ENCODE peak calls at places on chromosomes 4 and X, in four cellular contexts. One of them, this sample, is unnamed.

GRCh38 chr4:143743591-143743990 is 43.1 kb upstream of the FREM3 start:
- DNase-seq in thyroid gland: no peak
- DNase-seq in right atrium auricular region: no peak
- DNase-seq in left ventricle myocardium inferior: no peak
- DNase-seq in this sample: no peak

GRCh38 chrX:633655-634305 is 3.2 kb downstream of the SHOX start:
- DNase-seq in thyroid gland: no peak
- DNase-seq in right atrium auricular region: no peak
- DNase-seq in left ventricle myocardium inferior: no peak
- DNase-seq in this sample: no peak

GRCh38 chr4:27176400-27176799 is 315.8 kb downstream of the STIM2 start:
- DNase-seq in thyroid gland: no peak
- DNase-seq in right atrium auricular region: no peak
- DNase-seq in left ventricle myocardium inferior: no peak
- DNase-seq in this sample: peak

GRCh38 chr4:136025540-136025939 is 1506.8 kb downstream of the PCDH18 start:
- DNase-seq in thyroid gland: no peak
- DNase-seq in right atrium auricular region: no peak
- DNase-seq in left ventricle myocardium inferior: no peak
- DNase-seq in this sample: no peak

GRCh38 chr4:109729155-109729562 is 711 bp downstream of the PLA2G12A start:
- DNase-seq in thyroid gland: no peak
- DNase-seq in right atrium auricular region: no peak
- DNase-seq in left ventricle myocardium inferior: no peak
- DNase-seq in this sample: peak

GRCh38 chr4:86117781-86118302 is 242.0 kb downstream of the MAPK10 start:
- DNase-seq in thyroid gland: no peak
- DNase-seq in right atrium auricular region: no peak
- DNase-seq in left ventricle myocardium inferior: no peak
- DNase-seq in this sample: no peak

GRCh38 chr4:22712105-22712504 is 19.4 kb downstream of the GBA3 start:
- DNase-seq in thyroid gland: no peak
- DNase-seq in right atrium auricular region: no peak
- DNase-seq in left ventricle myocardium inferior: no peak
- DNase-seq in this sample: no peak

GRCh38 chr4:63430105-63430504 is 979.1 kb downstream of the TECRL start:
- DNase-seq in thyroid gland: no peak
- DNase-seq in right atrium auricular region: no peak
- DNase-seq in left ventricle myocardium inferior: no peak
- DNase-seq in this sample: no peak

GRCh38 chrX:154516655-154517100 is 646 bp upstream of the FAM3A start:
- DNase-seq in thyroid gland: peak
- DNase-seq in right atrium auricular region: no peak
- DNase-seq in left ventricle myocardium inferior: no peak
- DNase-seq in this sample: no peak

GRCh38 chrX:7074908-7075204 is 72.7 kb upstream of the STS start:
- DNase-seq in thyroid gland: no peak
- DNase-seq in right atrium auricular region: no peak
- DNase-seq in left ventricle myocardium inferior: no peak
- DNase-seq in this sample: no peak

GRCh38 chrX:154025230-154025629 is 5.5 kb upstream of the IRAK1 start:
- DNase-seq in thyroid gland: peak
- DNase-seq in right atrium auricular region: no peak
- DNase-seq in left ventricle myocardium inferior: no peak
- DNase-seq in this sample: no peak

GRCh38 chr4:173960398-173960797 is 323.1 kb downstream of the FBXO8 start:
- DNase-seq in thyroid gland: no peak
- DNase-seq in right atrium auricular region: no peak
- DNase-seq in left ventricle myocardium inferior: no peak
- DNase-seq in this sample: no peak

GRCh38 chrX:133660356-133660755 is 245.1 kb upstream of the GPC4 start:
- DNase-seq in thyroid gland: no peak
- DNase-seq in right atrium auricular region: no peak
- DNase-seq in left ventricle myocardium inferior: no peak
- DNase-seq in this sample: no peak

GRCh38 chr4:119587796-119588195 is 40.8 kb downstream of the PDE5A start:
- DNase-seq in thyroid gland: no peak
- DNase-seq in right atrium auricular region: no peak
- DNase-seq in left ventricle myocardium inferior: no peak
- DNase-seq in this sample: peak

GRCh38 chr4:18214656-18215055 is 193.1 kb upstream of the LCORL start:
- DNase-seq in thyroid gland: no peak
- DNase-seq in right atrium auricular region: no peak
- DNase-seq in left ventricle myocardium inferior: no peak
- DNase-seq in this sample: no peak

DNA sequence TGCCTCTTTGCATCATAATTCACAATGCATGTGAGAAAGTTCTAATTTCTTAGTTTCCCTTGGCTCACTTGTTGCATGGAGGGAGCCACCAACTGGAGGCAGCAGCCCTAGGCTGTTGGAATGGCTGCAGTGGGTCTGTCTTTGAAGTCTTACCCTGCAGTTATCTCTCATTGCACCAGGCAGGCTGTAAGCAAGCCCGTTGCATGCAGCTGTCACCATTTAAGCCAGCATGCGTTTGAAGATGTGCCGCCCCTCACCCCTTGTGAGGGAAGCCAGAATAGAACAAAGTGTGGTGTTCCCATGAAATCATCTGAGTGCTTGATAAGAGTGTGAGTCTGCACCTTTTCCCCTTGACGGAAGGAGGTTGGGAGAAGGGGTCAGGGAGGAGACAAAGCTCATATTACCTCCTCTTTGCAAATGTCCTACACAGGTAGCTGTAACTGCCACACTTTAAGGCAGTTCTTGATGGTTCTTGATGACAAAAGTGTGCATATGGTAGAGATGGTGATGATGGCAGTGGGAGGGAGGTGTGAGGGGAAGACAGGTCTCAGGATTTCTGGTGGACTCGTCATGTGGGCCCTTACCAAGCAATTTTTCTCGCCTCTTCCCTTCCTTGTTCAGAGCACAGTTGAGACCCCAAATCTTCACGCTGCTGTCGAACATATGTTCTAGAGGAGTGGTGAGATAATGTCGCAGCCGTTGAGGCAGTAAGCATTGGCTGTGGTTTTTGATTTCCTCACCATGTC is 191.4 kb upstream of the LEF1 start:
- DNase-seq in thyroid gland: no peak
- DNase-seq in right atrium auricular region: no peak
- DNase-seq in left ventricle myocardium inferior: no peak
- DNase-seq in this sample: no peak
- H3K4me3 ChIP-seq in thyroid gland: no peak
- H3K4me3 ChIP-seq in right atrium auricular region: no peak
- H3K4me3 ChIP-seq in left ventricle myocardium inferior: no peak
- H3K4me3 ChIP-seq in this sample: no peak

GRCh38 chr4:185541251-185541671 is 6.0 kb upstream of the PDLIM3 start:
- DNase-seq in thyroid gland: peak
- DNase-seq in right atrium auricular region: peak
- DNase-seq in left ventricle myocardium inferior: peak
- DNase-seq in this sample: no peak
- H3K4me3 ChIP-seq in thyroid gland: no peak
- H3K4me3 ChIP-seq in right atrium auricular region: no peak
- H3K4me3 ChIP-seq in left ventricle myocardium inferior: peak
- H3K4me3 ChIP-seq in this sample: no peak

GRCh38 chrX:72307646-72308051 is 1.9 kb upstream of the CITED1 start:
- DNase-seq in thyroid gland: no peak
- DNase-seq in right atrium auricular region: no peak
- DNase-seq in left ventricle myocardium inferior: no peak
- DNase-seq in this sample: no peak

GRCh38 chrX:72309297-72310071 is 3.8 kb upstream of the CITED1 start:
- DNase-seq in thyroid gland: no peak
- DNase-seq in right atrium auricular region: peak
- DNase-seq in left ventricle myocardium inferior: no peak
- DNase-seq in this sample: no peak

GRCh38 chrX:72308566-72309296 is 3.0 kb upstream of the CITED1 start:
- DNase-seq in thyroid gland: peak
- DNase-seq in right atrium auricular region: no peak
- DNase-seq in left ventricle myocardium inferior: peak
- DNase-seq in this sample: no peak

GRCh38 chrX:72306851-72307645 is 1.3 kb upstream of the CITED1 start:
- DNase-seq in thyroid gland: peak
- DNase-seq in right atrium auricular region: peak
- DNase-seq in left ventricle myocardium inferior: peak
- DNase-seq in this sample: no peak

GRCh38 chrX:72308209-72308565 is 2.5 kb upstream of the CITED1 start:
- DNase-seq in thyroid gland: no peak
- DNase-seq in right atrium auricular region: no peak
- DNase-seq in left ventricle myocardium inferior: no peak
- DNase-seq in this sample: no peak
- H3K4me3 ChIP-seq in thyroid gland: no peak
- H3K4me3 ChIP-seq in right atrium auricular region: peak
- H3K4me3 ChIP-seq in left ventricle myocardium inferior: peak
- H3K4me3 ChIP-seq in this sample: no peak

GRCh38 chr4:54276633-54277426 is 47.7 kb downstream of the PDGFRA start:
- DNase-seq in thyroid gland: no peak
- DNase-seq in right atrium auricular region: no peak
- DNase-seq in left ventricle myocardium inferior: no peak
- DNase-seq in this sample: no peak
- H3K4me3 ChIP-seq in thyroid gland: no peak
- H3K4me3 ChIP-seq in right atrium auricular region: no peak
- H3K4me3 ChIP-seq in left ventricle myocardium inferior: peak
- H3K4me3 ChIP-seq in this sample: no peak

GRCh38 chr4:139954512-139954911 is 199.5 kb downstream of the MAML3 start:
- DNase-seq in thyroid gland: no peak
- DNase-seq in right atrium auricular region: no peak
- DNase-seq in left ventricle myocardium inferior: no peak
- DNase-seq in this sample: no peak

GRCh38 chr4:139957986-139958737 is 195.8 kb downstream of the MAML3 start:
- DNase-seq in thyroid gland: no peak
- DNase-seq in right atrium auricular region: no peak
- DNase-seq in left ventricle myocardium inferior: no peak
- DNase-seq in this sample: no peak

GRCh38 chr4:139957108-139957464 is 196.9 kb downstream of the MAML3 start:
- DNase-seq in thyroid gland: no peak
- DNase-seq in right atrium auricular region: no peak
- DNase-seq in left ventricle myocardium inferior: no peak
- DNase-seq in this sample: no peak

GRCh38 chr4:139955600-139955999 is 198.4 kb downstream of the MAML3 start:
- DNase-seq in thyroid gland: no peak
- DNase-seq in right atrium auricular region: no peak
- DNase-seq in left ventricle myocardium inferior: no peak
- DNase-seq in this sample: no peak

DNA sequence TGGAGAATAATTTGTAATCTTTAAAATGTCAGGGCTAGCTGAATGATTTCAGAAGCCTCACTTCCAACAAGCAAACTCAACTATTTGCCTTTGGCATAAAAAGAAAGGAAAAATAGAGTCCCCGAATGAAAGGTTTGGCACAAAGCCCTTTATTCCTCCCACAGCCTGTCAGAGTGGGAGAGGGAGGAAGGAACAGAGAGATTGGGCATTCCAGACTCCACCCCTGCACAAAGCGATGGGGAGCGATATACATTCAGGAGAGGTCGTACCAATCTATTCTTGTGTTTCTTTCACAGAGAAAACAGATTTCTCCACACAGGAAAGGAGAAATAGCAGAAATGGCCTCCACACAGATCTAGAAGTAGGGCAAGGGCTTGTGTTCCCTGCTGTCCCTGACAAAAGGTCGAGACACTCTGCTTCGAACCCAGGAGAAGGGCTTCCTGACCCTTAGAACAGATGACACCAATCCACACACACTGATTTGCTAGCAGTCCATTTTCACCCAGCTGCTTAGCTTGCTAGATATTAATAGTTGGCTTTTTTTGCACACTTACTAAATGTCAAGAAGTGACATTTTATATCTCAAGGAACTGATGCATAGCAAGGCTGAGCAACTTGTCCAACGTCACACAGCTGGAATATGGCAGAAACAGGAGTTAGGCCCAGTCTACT is 197.4 kb downstream of the MAML3 start:
- DNase-seq in thyroid gland: no peak
- DNase-seq in right atrium auricular region: no peak
- DNase-seq in left ventricle myocardium inferior: no peak
- DNase-seq in this sample: no peak
- H3K4me3 ChIP-seq in thyroid gland: no peak
- H3K4me3 ChIP-seq in right atrium auricular region: peak
- H3K4me3 ChIP-seq in left ventricle myocardium inferior: peak
- H3K4me3 ChIP-seq in this sample: no peak

DNA sequence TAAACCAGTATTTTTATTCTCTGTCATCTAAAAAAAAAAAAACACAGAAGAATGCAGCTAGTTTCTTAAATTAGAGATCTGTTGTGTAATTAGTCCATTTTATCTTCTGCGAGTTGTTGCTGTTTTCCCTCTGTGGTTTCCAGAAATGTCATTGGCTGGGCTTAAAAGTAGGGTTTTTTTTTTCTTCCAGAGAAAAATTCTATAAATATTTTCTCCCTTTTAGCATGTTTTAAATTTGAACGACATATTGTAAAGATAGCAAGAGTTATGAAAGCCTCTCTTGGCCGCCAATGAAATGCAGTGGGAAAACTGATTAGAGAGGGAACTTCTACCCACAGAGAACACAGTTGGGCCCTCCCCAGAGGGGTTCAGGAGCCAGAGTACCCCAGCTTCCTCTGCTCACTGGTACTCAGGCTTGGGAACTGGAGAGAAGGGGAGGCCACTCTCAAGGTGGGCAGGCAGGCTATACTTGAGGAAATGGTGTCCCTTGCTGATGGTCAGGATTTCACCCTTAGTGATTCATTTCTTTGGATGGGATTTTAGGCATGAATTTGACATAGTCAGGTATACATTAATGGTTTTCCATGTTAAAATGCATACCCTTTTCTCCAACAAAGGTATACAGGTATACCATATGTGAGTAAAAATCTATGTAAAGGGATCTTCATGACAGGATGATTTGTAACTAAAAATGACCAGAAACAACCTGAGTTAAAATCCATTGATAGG is 166.0 kb downstream of the BCOR start:
- DNase-seq in thyroid gland: no peak
- DNase-seq in right atrium auricular region: no peak
- DNase-seq in left ventricle myocardium inferior: no peak
- DNase-seq in this sample: no peak
- H3K4me3 ChIP-seq in thyroid gland: no peak
- H3K4me3 ChIP-seq in right atrium auricular region: no peak
- H3K4me3 ChIP-seq in left ventricle myocardium inferior: no peak
- H3K4me3 ChIP-seq in this sample: no peak

DNA sequence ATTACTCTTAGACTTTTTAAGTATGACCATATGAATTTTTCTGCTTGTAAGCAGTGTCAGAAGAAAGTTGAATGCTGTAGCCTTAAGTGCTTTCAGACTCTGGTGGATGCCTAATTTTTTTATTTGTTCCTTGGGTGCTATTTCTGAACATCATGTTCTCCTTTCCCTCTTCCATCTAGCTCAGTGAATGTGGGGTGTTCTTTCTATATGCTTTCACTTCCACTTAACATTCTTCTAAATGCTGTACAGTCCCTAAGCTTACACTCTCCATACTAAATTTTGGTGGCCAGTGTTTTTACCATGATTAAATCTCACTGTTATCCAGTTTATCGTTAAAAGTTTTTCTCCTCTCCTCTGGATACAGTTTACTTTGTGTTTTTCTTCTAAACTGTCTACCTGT is 3.6 kb downstream of the DCK start:
- DNase-seq in thyroid gland: no peak
- DNase-seq in right atrium auricular region: no peak
- DNase-seq in left ventricle myocardium inferior: no peak
- DNase-seq in this sample: no peak
- H3K4me3 ChIP-seq in thyroid gland: no peak
- H3K4me3 ChIP-seq in right atrium auricular region: no peak
- H3K4me3 ChIP-seq in left ventricle myocardium inferior: no peak
- H3K4me3 ChIP-seq in this sample: peak

DNA sequence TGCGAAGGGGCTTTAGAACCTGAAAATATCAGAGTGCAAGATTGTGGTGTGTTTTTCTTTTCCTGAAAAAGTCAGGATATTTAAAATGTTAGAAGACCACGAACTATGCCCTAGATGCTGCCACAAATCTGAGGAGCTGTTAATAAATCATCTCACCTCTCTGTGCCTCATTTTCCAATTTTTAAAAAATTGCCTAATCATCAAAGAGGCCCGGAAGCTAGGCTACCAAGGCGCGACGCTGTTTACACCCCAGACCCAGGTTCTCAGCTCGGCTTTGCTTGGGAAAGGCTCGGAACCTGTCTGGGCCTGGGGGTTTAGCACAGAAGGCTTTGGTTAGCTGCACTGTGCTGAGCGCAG is 409.6 kb downstream of the BCOR start:
- DNase-seq in thyroid gland: no peak
- DNase-seq in right atrium auricular region: no peak
- DNase-seq in left ventricle myocardium inferior: no peak
- DNase-seq in this sample: no peak
- H3K4me3 ChIP-seq in thyroid gland: no peak
- H3K4me3 ChIP-seq in right atrium auricular region: peak
- H3K4me3 ChIP-seq in left ventricle myocardium inferior: peak
- H3K4me3 ChIP-seq in this sample: no peak

This sample was measured in Karpas-422.